ENCODE peak calls at places on chromosomes 11 and 22, in four cellular contexts. J, P, S and K are unnamed samples.

GRCh38 chr22:37139762-37140161 is 10.0 kb downstream of the IL2RB start:
- DNase-seq in S (no peak), P (no peak), J (no peak), K (no peak)

GRCh38 chr11:116386118-116386699 is 386.6 kb downstream of the BUD13 start:
- DNase-seq in J (no peak), S (no peak), P (no peak), K (no peak)

GRCh38 chr11:118544647-118545010 is 13.6 kb downstream of the TMEM25 start:
- DNase-seq in S (no peak), P (peak; percentile 53), J (no peak), K (no peak)

GRCh38 chr22:38655532-38656255 is 498 bp downstream of the FAM227A start:
- DNase-seq in S (peak; percentile 44), J (peak; percentile 32), P (no peak), K (no peak)

GRCh38 chr11:61769169-61769920 is 16.9 kb downstream of the MYRF start:
- DNase-seq in J (peak; percentile 78), S (no peak), P (no peak), K (peak; percentile 74)

GRCh38 chr11:62547691-62548281 is 1.2 kb upstream of the AHNAK start:
- DNase-seq in P (no peak), S (no peak), J (no peak), K (no peak)

GRCh38 chr11:33480636-33481035 is 220.0 kb downstream of the C11orf91 start:
- DNase-seq in P (no peak), J (no peak), S (no peak), K (no peak)

GRCh38 chr11:66639066-66639813 is 737 bp downstream of the RBM4 start:
- DNase-seq in P (peak; percentile 39), S (peak; percentile 48), J (peak; percentile 67), K (no peak)

GRCh38 chr11:112615238-112615637 is 346.0 kb upstream of the NCAM1 start:
- DNase-seq in P (no peak), S (no peak), J (no peak), K (no peak)

GRCh38 chr11:46121724-46122477 is 647 bp upstream of the PHF21A start:
- DNase-seq in S (peak; percentile 95), P (peak; percentile 94), J (peak; percentile 96), K (peak; percentile 89)

GRCh38 chr22:46023558-46023981 is 46.6 kb upstream of the WNT7B start:
- DNase-seq in J (no peak), P (no peak), S (peak; percentile 68), K (peak; percentile 46)

GRCh38 chr11:121464352-121464946 is 11.7 kb upstream of the SORL1-AS1 start:
- DNase-seq in P (peak; percentile 50), S (peak; percentile 89), J (peak; percentile 93), K (no peak)

GRCh38 chr11:94544832-94545640 is 1.3 kb downstream of the FUT4 start:
- DNase-seq in S (peak; percentile 40), P (peak; percentile 90), J (no peak), K (peak; percentile 70)

GRCh38 chr22:48949375-48950149 is 878.1 kb downstream of the BRD1 start:
- DNase-seq in J (no peak), S (no peak), P (peak; percentile 39), K (peak; percentile 26)

GRCh38 chr22:22785316-22786065 is 102.1 kb upstream of the IGLL5 start:
- DNase-seq in J (no peak), S (no peak), P (peak; percentile 61), K (no peak)

GRCh38 chr11:43278302-43278956 is 33.4 kb upstream of the API5 start:
- DNase-seq in P (no peak), J (peak; percentile 48), S (peak; percentile 30), K (no peak)

GRCh38 chr11:16082532-16083055 is 273.8 kb downstream of the SOX6 start:
- DNase-seq in S (no peak), P (no peak), J (no peak), K (no peak)

GRCh38 chr11:46710821-46711269 is 8.2 kb upstream of the F2 start:
- DNase-seq in P (no peak), J (peak; percentile 97), S (peak; percentile 96), K (no peak)

GRCh38 chr11:2472428-2473186 is 27.8 kb downstream of the KCNQ1 start:
- DNase-seq in J (no peak), S (no peak), P (peak; percentile 66), K (peak; percentile 40)

GRCh38 chr11:116171271-116172140 is 601.3 kb downstream of the BUD13 start:
- DNase-seq in P (peak; percentile 52), S (no peak), J (no peak), K (no peak)

GRCh38 chr11:107689317-107690202 is 22.3 kb downstream of the SLN start:
- DNase-seq in S (peak; percentile 65), J (peak; percentile 79), P (no peak), K (peak; percentile 77)

GRCh38 chr22:28780296-28780695 is 7.8 kb downstream of the CCDC117 start:
- DNase-seq in J (no peak), S (no peak), P (no peak), K (no peak)

GRCh38 chr11:876550-876949 is 33.9 kb downstream of the TSPAN4 start:
- DNase-seq in J (no peak), S (peak; percentile 9), P (no peak), K (no peak)

GRCh38 chr11:123594188-123594901 is 60.1 kb downstream of the SCN3B start:
- DNase-seq in P (no peak), J (no peak), S (peak; percentile 26), K (no peak)

GRCh38 chr11:47004595-47005033 is 68.1 kb downstream of the CSTPP1 start:
- DNase-seq in S (peak; percentile 98), J (peak; percentile 99), P (peak; percentile 90), K (no peak)

GRCh38 chr11:17351510-17352176 is at the start of gene NCR3LG1:
- DNase-seq in S (peak; percentile 49), J (peak; percentile 81), P (peak; percentile 93), K (peak; percentile 86)

GRCh38 chr22:18000441-18001039 is 23.8 kb downstream of the MICAL3 start:
- DNase-seq in J (no peak), S (no peak), P (no peak), K (no peak)

GRCh38 chr11:16252373-16252772 is 104.0 kb downstream of the SOX6 start:
- DNase-seq in S (peak; percentile 1), J (no peak), P (no peak), K (no peak)

GRCh38 chr22:47337161-47337621 is 574.7 kb downstream of the TBC1D22A start:
- DNase-seq in J (peak; percentile 54), P (peak; percentile 61), S (peak; percentile 91), K (no peak)

GRCh38 chr11:83355406-83355805 is 69.2 kb upstream of the CCDC90B start:
- DNase-seq in P (no peak), S (no peak), J (no peak), K (no peak)

DNA sequence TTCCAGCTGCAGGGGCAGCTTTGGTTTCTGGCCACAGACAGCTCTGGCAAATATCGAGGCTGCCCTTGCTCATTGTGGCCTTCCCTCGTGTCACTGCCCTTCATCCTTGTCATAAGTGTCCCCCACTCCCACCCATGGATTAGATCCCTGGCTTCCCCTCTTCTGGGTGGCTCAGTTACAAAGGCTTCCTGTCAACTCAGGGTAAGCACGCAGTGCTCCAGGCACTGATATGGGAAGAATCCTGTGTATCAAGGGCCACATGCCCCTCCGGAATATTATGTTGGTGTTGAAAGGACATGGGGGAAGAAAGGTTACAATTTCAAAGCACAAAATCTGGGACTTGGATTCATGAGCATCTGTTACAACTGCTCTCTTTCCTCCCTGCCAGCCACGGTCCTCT is 128.1 kb downstream of the DBX1 start:
- DNase-seq in S (no peak), J (no peak), P (no peak), K (no peak)
- H3K4me3 ChIP-seq in S (peak overlapping the region; percentile 43), J (no peak overlapping the region), P (no peak overlapping the region), K (no peak overlapping the region)

GRCh38 chr11:127609025-127609788 is 608.6 kb upstream of the KIRREL3 start:
- DNase-seq in J (no peak), S (no peak), P (no peak), K (no peak)
- H3K4me3 ChIP-seq in J (no peak overlapping the region), S (no peak overlapping the region), P (no peak overlapping the region), K (no peak overlapping the region)

GRCh38 chr11:72519220-72519881 is 85.0 kb upstream of the CLPB start:
- DNase-seq in P (no peak), S (peak; percentile 29), J (peak; percentile 20), K (no peak)
- H3K4me3 ChIP-seq in P (no peak overlapping the region), S (peak overlapping the region; percentile 52), J (no peak overlapping the region), K (peak overlapping the region; percentile 39)

GRCh38 chr11:64844330-64845124 is at the start of gene CDC42BPG:
- DNase-seq in P (no peak), J (peak; percentile 69), S (peak; percentile 49), K (peak; percentile 94)

GRCh38 chr11:64841592-64842365 is 2.7 kb downstream of the CDC42BPG start:
- DNase-seq in S (no peak), J (no peak), P (no peak), K (no peak)

GRCh38 chr11:64842366-64842759 is 2.1 kb downstream of the CDC42BPG start:
- DNase-seq in S (no peak), J (no peak), P (no peak), K (no peak)

GRCh38 chr11:64843971-64844329 is 503 bp downstream of the CDC42BPG start:
- DNase-seq in S (no peak), J (no peak), P (no peak), K (no peak)

GRCh38 chr11:64842851-64843841 is 1.3 kb downstream of the CDC42BPG start:
- DNase-seq in J (no peak), P (no peak), S (no peak), K (peak; percentile 86)
- H3K4me3 ChIP-seq in J (no peak overlapping the region), P (peak overlapping the region; percentile 12), S (no peak overlapping the region), K (peak overlapping the region; percentile 61)

GRCh38 chr11:71144736-71145135 is 107.6 kb downstream of the SHANK2 start:
- DNase-seq in P (no peak), J (no peak), S (no peak), K (no peak)
- H3K4me3 ChIP-seq in P (no peak overlapping the region), J (no peak overlapping the region), S (no peak overlapping the region), K (no peak overlapping the region)

GRCh38 chr11:20612416-20612815 is 13.0 kb downstream of the SLC6A5 start:
- DNase-seq in J (no peak), S (no peak), P (peak; percentile 26), K (no peak)

GRCh38 chr11:20620988-20621387 is 21.6 kb downstream of the SLC6A5 start:
- DNase-seq in S (no peak), J (no peak), P (no peak), K (no peak)

GRCh38 chr11:20618083-20618482 is 18.7 kb downstream of the SLC6A5 start:
- DNase-seq in J (no peak), P (no peak), S (no peak), K (no peak)

GRCh38 chr11:20617346-20617745 is 17.9 kb downstream of the SLC6A5 start:
- DNase-seq in P (no peak), J (no peak), S (no peak), K (no peak)

DNA sequence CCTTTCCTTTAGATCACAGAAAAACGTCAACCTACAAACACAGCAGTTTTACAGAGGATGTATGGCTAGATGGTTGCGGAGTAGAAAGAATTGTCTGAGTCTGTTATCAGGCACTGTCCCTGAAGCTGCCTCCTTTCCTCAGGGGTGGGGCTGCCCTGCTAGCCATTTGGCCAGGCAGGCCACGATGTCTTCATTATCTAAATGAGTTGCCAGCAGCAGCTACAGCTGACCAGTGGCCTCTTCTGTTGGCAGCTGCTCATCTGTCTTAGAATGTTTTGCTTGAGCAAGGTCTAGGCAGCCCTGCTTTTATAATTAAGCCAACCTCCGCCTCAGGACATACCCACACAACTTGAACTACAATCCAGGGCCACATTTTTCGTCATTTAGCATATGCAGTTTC is 17.5 kb downstream of the SLC6A5 start:
- DNase-seq in P (no peak), S (no peak), J (no peak), K (no peak)
- H3K4me3 ChIP-seq in P (no peak overlapping the region), S (no peak overlapping the region), J (no peak overlapping the region), K (no peak overlapping the region)